ENCODE peak calls at places on chromosomes 16 and 17, in seven cellular contexts. R is fibroblast of the aortic adventitia, S is mucosa of descending colon, N is HFFc6, Y is tibial artery, L is fibroblast of mammary gland, X is astrocyte of the cerebellum. P is an unnamed sample.

GRCh38 chr17:80303824-80304223 is 43.2 kb downstream of the RNF213 start:
- DNase-seq in R (no peak), S (no peak), N (no peak), Y (no peak), L (no peak), X (no peak), P (no peak)

GRCh38 chr17:43006639-43007551 is at the start of gene IFI35:
- DNase-seq in R (peak), S (peak), N (peak), Y (peak), L (peak), X (peak), P (peak)

GRCh38 chr16:53480394-53480793 is 22.6 kb downstream of the AKTIP start:
- DNase-seq in R (no peak), S (no peak), N (no peak), Y (no peak), L (no peak), X (no peak), P (no peak)

GRCh38 chr17:33964344-33964979 is 290.6 kb upstream of the CCL2 start:
- DNase-seq in R (no peak), S (peak), N (no peak), Y (no peak), L (no peak), X (no peak), P (no peak)

GRCh38 chr17:2068101-2068518 is 13.2 kb downstream of the HIC1 start:
- DNase-seq in R (peak), S (no peak), N (peak), Y (no peak), L (peak), X (peak), P (no peak)

GRCh38 chr17:79220201-79220714 is 145.6 kb downstream of the ENGASE start:
- DNase-seq in R (no peak), S (no peak), N (no peak), Y (no peak), L (no peak), X (no peak), P (no peak)

GRCh38 chr17:8954339-8954738 is 11.2 kb downstream of the PIK3R5 start:
- DNase-seq in R (no peak), S (peak), N (no peak), Y (peak), L (no peak), X (no peak), P (no peak)

GRCh38 chr16:78628526-78628925 is 529.1 kb downstream of the WWOX start:
- DNase-seq in R (no peak), S (no peak), N (no peak), Y (no peak), L (no peak), X (peak), P (no peak)

GRCh38 chr17:65552214-65552613 is 9.2 kb downstream of the AXIN2 start:
- DNase-seq in R (no peak), S (peak), N (no peak), Y (no peak), L (no peak), X (no peak), P (no peak)

GRCh38 chr17:40606548-40607353 is 40.9 kb downstream of the SMARCE1 start:
- DNase-seq in R (no peak), S (no peak), N (no peak), Y (no peak), L (no peak), X (no peak), P (no peak)

GRCh38 chr17:77352441-77352840 is 211.7 kb downstream of the SEC14L1 start:
- DNase-seq in R (no peak), S (peak), N (no peak), Y (no peak), L (no peak), X (no peak), P (no peak)

GRCh38 chr16:55660776-55661175 is 5.0 kb downstream of the SLC6A2 start:
- DNase-seq in R (no peak), S (no peak), N (no peak), Y (peak), L (no peak), X (no peak), P (no peak)

GRCh38 chr17:27560668-27561067 is 70.3 kb upstream of the LGALS9 start:
- DNase-seq in R (peak), S (peak), N (no peak), Y (no peak), L (no peak), X (no peak), P (no peak)

GRCh38 chr16:71863995-71864394 is 18.2 kb downstream of the ATXN1L start:
- DNase-seq in R (no peak), S (no peak), N (no peak), Y (no peak), L (no peak), X (no peak), P (no peak)

GRCh38 chr17:63984651-63985386 is 12.1 kb upstream of the SCN4A start:
- DNase-seq in R (peak), S (peak), N (peak), Y (no peak), L (peak), X (peak), P (no peak)

GRCh38 chr16:3459401-3460090 is 16.1 kb downstream of the NAA60 start:
- DNase-seq in R (peak), S (no peak), N (peak), Y (no peak), L (no peak), X (no peak), P (no peak)

GRCh38 chr17:83055911-83056582 is 23.4 kb upstream of the METRNL start:
- DNase-seq in R (peak), S (no peak), N (peak), Y (peak), L (peak), X (peak), P (no peak)

GRCh38 chr16:4936181-4936990 is 562 bp downstream of the PPL start:
- DNase-seq in R (no peak), S (peak), N (no peak), Y (peak), L (no peak), X (no peak), P (no peak)

GRCh38 chr17:28740406-28741357 is 3.1 kb upstream of the TRAF4 start:
- DNase-seq in R (no peak), S (no peak), N (no peak), Y (no peak), L (no peak), X (no peak), P (no peak)

GRCh38 chr17:1908699-1909309 is 79.0 kb downstream of the RPA1 start:
- DNase-seq in R (peak), S (peak), N (peak), Y (peak), L (peak), X (peak), P (peak)

GRCh38 chr16:71258371-71258770 is 27.8 kb upstream of the HYDIN start:
- DNase-seq in R (no peak), S (peak), N (no peak), Y (no peak), L (no peak), X (no peak), P (no peak)

GRCh38 chr17:33955461-33955860 is 299.6 kb upstream of the CCL2 start:
- DNase-seq in R (no peak), S (no peak), N (no peak), Y (no peak), L (no peak), X (no peak), P (no peak)

GRCh38 chr17:17201907-17202306 is 4.2 kb downstream of the PLD6 start:
- DNase-seq in R (no peak), S (no peak), N (no peak), Y (no peak), L (no peak), X (no peak), P (no peak)

GRCh38 chr17:27802962-27803680 is 2.8 kb upstream of the NOS2 start:
- DNase-seq in R (no peak), S (no peak), N (no peak), Y (no peak), L (no peak), X (no peak), P (no peak)

GRCh38 chr17:19336938-19337711 is 25.4 kb downstream of the B9D1 start:
- DNase-seq in R (no peak), S (no peak), N (no peak), Y (no peak), L (no peak), X (no peak), P (no peak)

GRCh38 chr16:20851601-20852000 is 45.3 kb downstream of the REXO5 start:
- DNase-seq in R (peak), S (peak), N (peak), Y (peak), L (peak), X (peak), P (no peak)

GRCh38 chr17:74742153-74742515 is 5.1 kb downstream of the RAB37 start:
- DNase-seq in R (no peak), S (no peak), N (no peak), Y (no peak), L (no peak), X (no peak), P (no peak)

GRCh38 chr17:49955157-49955556 is 13.8 kb upstream of the DLX4 start:
- DNase-seq in R (no peak), S (no peak), N (no peak), Y (no peak), L (no peak), X (no peak), P (no peak)

GRCh38 chr17:57295526-57296023 is 39.3 kb downstream of the MSI2 start:
- DNase-seq in R (no peak), S (no peak), N (peak), Y (no peak), L (no peak), X (no peak), P (no peak)

GRCh38 chr17:31678431-31678830 is 180.6 kb downstream of the COPRS start:
- DNase-seq in R (peak), S (no peak), N (peak), Y (peak), L (peak), X (no peak), P (no peak)

GRCh38 chr16:48126801-48127644 is 28.8 kb downstream of the ABCC12 start:
- DNase-seq in R (peak), S (no peak), N (peak), Y (no peak), L (peak), X (peak), P (no peak)

GRCh38 chr16:681746-682427 is 1.7 kb downstream of the STUB1 start:
- DNase-seq in R (no peak), S (peak), N (no peak), Y (no peak), L (peak), X (no peak), P (no peak)

GRCh38 chr17:73401911-73402310 is 90.1 kb upstream of the CDC42EP4 start:
- DNase-seq in R (peak), S (peak), N (no peak), Y (no peak), L (peak), X (peak), P (peak)

GRCh38 chr16:80525420-80525819 is 15.4 kb upstream of the DYNLRB2 start:
- DNase-seq in R (no peak), S (no peak), N (no peak), Y (no peak), L (no peak), X (no peak), P (no peak)

GRCh38 chr16:2082171-2082982 is 34.6 kb downstream of the TSC2 start:
- DNase-seq in R (no peak), S (peak), N (no peak), Y (no peak), L (peak), X (no peak), P (no peak)

GRCh38 chr16:35188288-35189155 is 1729.1 kb downstream of the TP53TG3F start:
- DNase-seq in R (no peak), S (no peak), N (peak), Y (peak), L (no peak), X (no peak), P (no peak)

GRCh38 chr17:19978206-19978802 is 676 bp upstream of the AKAP10 start:
- DNase-seq in R (peak), S (no peak), N (no peak), Y (no peak), L (peak), X (no peak), P (no peak)

GRCh38 chr16:11824362-11824761 is 27.0 kb downstream of the RSL1D1 start:
- DNase-seq in R (no peak), S (peak), N (peak), Y (peak), L (no peak), X (no peak), P (no peak)
- TF ChIP-seq CTCF in R (no peak), S (no peak), N (no peak), Y (no peak), L (no peak), X (no peak), P (no peak)

GRCh38 chr16:28873543-28874201 is 4.6 kb upstream of the ATP2A1 start:
- DNase-seq in R (no peak), S (peak), N (no peak), Y (no peak), L (peak), X (no peak), P (no peak)
- TF ChIP-seq CTCF in R (peak), S (peak), N (peak), Y (peak), L (peak), X (peak), P (peak)

DNA sequence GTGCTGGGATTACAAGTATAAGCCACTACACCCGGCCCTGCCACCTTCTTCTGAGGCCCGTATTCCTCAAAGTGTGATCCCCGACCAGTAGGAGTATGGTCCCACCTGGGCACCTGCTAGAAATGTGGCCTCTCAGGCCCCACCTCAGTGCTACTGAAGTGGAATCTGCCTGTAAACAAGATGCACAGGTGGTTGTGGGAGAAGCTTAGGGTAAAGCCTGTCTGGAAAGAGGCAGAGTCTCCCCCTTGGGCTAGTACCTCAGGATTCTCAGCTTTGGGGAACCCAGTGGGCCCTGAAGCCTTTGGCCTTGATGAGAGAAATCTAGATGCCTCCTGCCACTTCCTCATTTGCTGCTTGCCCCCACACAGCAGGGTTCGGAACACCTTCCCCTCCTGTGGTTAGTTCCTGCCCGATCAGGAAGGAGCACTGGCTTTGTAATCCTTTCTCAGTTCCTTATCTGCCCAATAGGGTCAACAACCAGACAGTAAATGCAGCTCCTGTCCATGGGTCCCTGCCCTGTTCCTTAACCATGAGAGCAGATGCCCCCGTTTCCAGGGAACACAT is 25.2 kb downstream of the TK2 start:
- DNase-seq in R (no peak), S (peak), N (no peak), Y (no peak), L (no peak), X (no peak), P (no peak)
- TF ChIP-seq CTCF in R (no peak), S (no peak), N (no peak), Y (no peak), L (no peak), X (no peak), P (no peak)

GRCh38 chr17:4161179-4161559 is 18.2 kb downstream of the CYB5D2 start:
- DNase-seq in R (peak), S (no peak), N (peak), Y (peak), L (peak), X (peak), P (no peak)
- TF ChIP-seq CTCF in R (peak), S (no peak), N (peak), Y (peak), L (peak), X (peak), P (no peak)

GRCh38 chr16:30075503-30076275 is at the start of gene PPP4C:
- DNase-seq in R (peak), S (peak), N (peak), Y (peak), L (peak), X (peak), P (peak)
- TF ChIP-seq CTCF in R (peak), S (no peak), N (peak), Y (no peak), L (no peak), X (no peak), P (no peak)

GRCh38 chr16:25888873-25889272 is 197.1 kb downstream of the HS3ST4 start:
- DNase-seq in R (no peak), S (no peak), N (no peak), Y (no peak), L (no peak), X (no peak), P (no peak)

GRCh38 chr16:25886598-25886997 is 194.8 kb downstream of the HS3ST4 start:
- DNase-seq in R (no peak), S (no peak), N (no peak), Y (no peak), L (no peak), X (no peak), P (no peak)
- TF ChIP-seq CTCF in R (no peak), S (no peak), N (no peak), Y (no peak), L (no peak), X (no peak), P (no peak)